ENCODE peak calls at places on chromosomes 5 and 9, in nine cellular contexts. F is coronary artery, Y is hepatocyte, W is heart left ventricle, X is upper lobe of right lung, Z is GM13976, O is OCI-LY7, G is choroid plexus epithelial cell, E is astrocyte of the spinal cord. V is an unnamed sample.

GRCh38 chr5:36561596-36561995 is 44.8 kb upstream of the SLC1A3 start:
- DNase-seq in F (no peak), O (no peak), G (no peak), Y (no peak), E (no peak), W (no peak), Z (no peak), X (no peak), V (no peak)

GRCh38 chr9:131524578-131525315 is 6.3 kb downstream of the UCK1 start:
- DNase-seq in W (no peak), F (no peak), G (peak; percentile 66), E (no peak), Y (no peak), O (no peak), Z (no peak), X (no peak), V (peak; percentile 48)

GRCh38 chr5:35922468-35922867 is 16.0 kb downstream of the CAPSL start:
- DNase-seq in E (no peak), G (no peak), X (no peak), W (no peak), O (no peak), F (no peak), Y (no peak), Z (no peak), V (no peak)

GRCh38 chr5:140324834-140325195 is 21.6 kb downstream of the HBEGF start:
- DNase-seq in E (peak; percentile 54), O (no peak), Z (no peak), Y (no peak), W (no peak), F (no peak), X (no peak), G (peak; percentile 26), V (peak; percentile 68)

GRCh38 chr9:91902465-91903125 is 47.4 kb downstream of the ROR2 start:
- DNase-seq in X (no peak), O (no peak), G (peak; percentile 39), Z (no peak), E (no peak), F (no peak), W (no peak), Y (peak; percentile 28), V (no peak)

GRCh38 chr5:151155149-151155776 is 2.3 kb downstream of the ANXA6 start:
- DNase-seq in X (no peak), W (no peak), O (peak; percentile 67), F (no peak), G (no peak), Y (no peak), E (no peak), Z (no peak), V (no peak)

GRCh38 chr5:86766103-86766502 is 148.4 kb downstream of the COX7C start:
- DNase-seq in E (no peak), W (no peak), Z (no peak), X (no peak), F (no peak), G (no peak), O (no peak), Y (no peak), V (no peak)

GRCh38 chr5:126014691-126015090 is 408.5 kb upstream of the GRAMD2B start:
- DNase-seq in W (no peak), O (no peak), E (no peak), F (no peak), G (no peak), Y (no peak), Z (no peak), X (no peak), V (no peak)

GRCh38 chr5:76831108-76831447 is 12.2 kb downstream of the F2RL1 start:
- DNase-seq in F (no peak), W (no peak), O (no peak), X (no peak), G (peak; percentile 77), E (peak; percentile 75), Y (no peak), Z (no peak), V (peak; percentile 82)

GRCh38 chr9:114779352-114779845 is 26.4 kb downstream of the TNFSF15 start:
- DNase-seq in E (peak; percentile 22), W (no peak), Z (no peak), X (peak; percentile 89), F (no peak), O (no peak), G (no peak), Y (peak; percentile 62), V (no peak)

GRCh38 chr5:82597437-82597836 is 319.3 kb upstream of the RPS23 start:
- DNase-seq in X (no peak), Y (no peak), F (no peak), E (no peak), G (no peak), W (no peak), Z (no peak), O (no peak), V (no peak)

DNA sequence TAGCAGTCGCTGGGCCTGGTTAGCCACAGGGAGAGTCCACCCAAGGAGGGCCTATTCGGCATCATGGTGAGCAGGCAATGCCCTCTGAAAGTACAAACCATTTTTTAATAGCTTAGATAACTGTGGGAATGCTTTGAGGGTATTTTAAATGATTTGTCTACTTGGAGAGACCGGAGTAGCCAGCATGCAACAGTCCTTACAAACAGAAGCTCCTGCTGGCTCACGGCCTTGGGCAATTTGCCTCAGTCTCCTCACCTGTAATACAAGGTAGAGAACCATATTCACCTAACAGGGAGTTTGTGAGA is 128.8 kb downstream of the COL23A1 start:
- DNase-seq in O (no peak), E (no peak), W (no peak), Z (no peak), F (no peak), X (no peak), Y (no peak), G (no peak), V (no peak)
- TF ChIP-seq CTCF in O (peak; percentile 6), E (no peak), W (no peak), Z (no peak), F (no peak), X (no peak), Y (no peak), G (no peak), V (no peak)

DNA sequence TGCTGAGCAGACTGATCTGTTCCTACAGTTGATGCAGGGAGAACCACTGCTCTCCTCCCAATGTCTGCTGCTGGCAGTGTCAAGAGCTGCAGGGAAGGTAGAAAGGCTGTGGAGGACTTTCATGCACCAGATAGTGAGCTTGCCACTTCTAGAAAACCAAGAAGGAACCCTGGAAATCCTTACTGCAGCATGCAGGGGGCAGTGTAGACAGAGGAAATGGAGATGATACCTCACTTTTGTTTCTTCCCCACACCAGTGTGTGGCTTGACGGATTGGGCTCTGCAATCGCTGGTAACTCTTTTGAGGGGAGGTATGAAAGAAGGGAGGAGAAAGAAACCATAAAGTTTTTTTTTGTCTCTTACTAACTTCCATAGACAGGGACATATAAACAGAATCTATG is 480.7 kb downstream of the DMAC1 start:
- DNase-seq in E (no peak), F (no peak), W (no peak), O (no peak), X (no peak), G (peak; percentile 22), Z (no peak), Y (no peak), V (no peak)
- TF ChIP-seq CTCF in E (no peak), F (no peak), W (no peak), O (no peak), X (no peak), G (peak; percentile 40), Z (no peak), Y (no peak), V (no peak)

GRCh38 chr5:179343902-179344300 is 1.4 kb downstream of the ADAMTS2 start:
- DNase-seq in O (no peak), E (no peak), Z (no peak), W (peak; percentile 42), F (no peak), G (peak; percentile 58), X (no peak), Y (peak; percentile 67), V (peak; percentile 27)

GRCh38 chr5:179340465-179340864 is 4.8 kb downstream of the ADAMTS2 start:
- DNase-seq in O (no peak), Z (no peak), Y (no peak), E (no peak), F (no peak), W (no peak), G (no peak), X (no peak), V (no peak)

GRCh38 chr5:179343021-179343781 is 2.1 kb downstream of the ADAMTS2 start:
- DNase-seq in G (no peak), E (no peak), Z (no peak), X (no peak), W (no peak), O (no peak), F (no peak), Y (no peak), V (no peak)

GRCh38 chr5:179344301-179345178 is 721 bp downstream of the ADAMTS2 start:
- DNase-seq in X (no peak), Z (no peak), W (no peak), O (no peak), Y (peak; percentile 33), F (no peak), G (peak; percentile 33), E (no peak), V (no peak)

DNA sequence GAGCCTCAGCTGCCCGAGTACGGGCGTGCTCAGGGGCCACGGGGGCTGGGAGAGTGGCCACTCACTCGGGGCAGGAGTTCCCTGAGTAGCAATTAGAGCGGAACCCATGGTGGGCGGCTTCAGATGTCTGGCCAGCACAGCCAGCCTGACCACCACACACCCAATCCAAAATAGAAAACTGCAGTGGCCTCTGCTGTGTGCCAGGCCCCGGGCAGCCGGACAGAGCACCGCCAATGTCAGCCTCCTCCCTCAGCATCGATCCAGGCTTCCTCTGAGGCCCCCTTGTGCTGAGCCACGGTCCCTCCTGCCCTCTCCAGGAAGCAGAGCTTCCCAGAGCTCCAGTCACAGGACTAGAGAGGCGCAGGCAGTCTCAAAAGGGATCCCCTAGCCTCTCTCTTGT is 2.7 kb downstream of the ADAMTS2 start:
- DNase-seq in O (no peak), E (no peak), X (no peak), G (peak; percentile 60), W (no peak), F (no peak), Z (no peak), Y (no peak), V (peak; percentile 48)
- TF ChIP-seq CTCF in O (no peak), E (peak; percentile 44), X (peak; percentile 40), G (peak; percentile 70), W (no peak), F (no peak), Z (no peak), Y (peak; percentile 31), V (peak; percentile 67)

GRCh38 chr9:20611751-20612287 is 10.5 kb downstream of the MLLT3 start:
- DNase-seq in F (no peak), X (no peak), W (no peak), Y (peak; percentile 26), E (peak; percentile 79), G (peak; percentile 90), Z (no peak), O (peak; percentile 12), V (peak; percentile 72)
- TF ChIP-seq CTCF in F (no peak), X (peak; percentile 55), W (peak; percentile 28), Y (peak; percentile 30), E (peak; percentile 51), G (peak; percentile 58), Z (no peak), O (peak; percentile 53), V (peak; percentile 35)

GRCh38 chr5:97425511-97425910 is 242.5 kb upstream of the RIOK2 start:
- DNase-seq in E (no peak), W (no peak), X (no peak), Z (no peak), Y (no peak), G (peak; percentile 43), F (no peak), O (no peak), V (peak; percentile 37)
- TF ChIP-seq CTCF in E (peak; percentile 45), W (no peak), X (peak; percentile 6), Z (peak; percentile 26), Y (no peak), G (peak; percentile 70), F (no peak), O (peak; percentile 36), V (peak; percentile 65)